ENCODE peak calls at places on chromosomes 5 and 9, in five cellular contexts. W, X, Q, A and C are unnamed samples.

GRCh38 chr5:178347956-178348355 is 115.4 kb upstream of the PHYKPL start:
- DNase-seq in W (no peak), X (no peak), Q (no peak), A (no peak), C (no peak)

GRCh38 chr5:67971223-67971830 is 244.2 kb upstream of the PIK3R1 start:
- DNase-seq in W (peak; percentile 74), X (no peak), Q (no peak), A (no peak), C (no peak)

GRCh38 chr5:86909461-86909881 is 291.7 kb downstream of the COX7C start:
- DNase-seq in W (no peak), X (no peak), Q (no peak), A (no peak), C (no peak)

GRCh38 chr5:135535420-135535819 is 344 bp downstream of the NEUROG1 start:
- DNase-seq in W (no peak), X (no peak), Q (no peak), A (no peak), C (no peak)

GRCh38 chr5:16552666-16553343 is 64.0 kb downstream of the RETREG1 start:
- DNase-seq in W (peak; percentile 80), X (no peak), Q (no peak), A (peak; percentile 46), C (peak; percentile 40)

GRCh38 chr5:14451866-14452265 is 129.7 kb upstream of the OTULINL start:
- DNase-seq in W (no peak), X (no peak), Q (no peak), A (no peak), C (no peak)

GRCh38 chr9:135098400-135099105 is 11.1 kb downstream of the OLFM1 start:
- DNase-seq in W (no peak), X (no peak), Q (no peak), A (no peak), C (peak; percentile 75)

GRCh38 chr9:121268598-121269029 is 652 bp downstream of the GSN start:
- DNase-seq in W (no peak), X (no peak), Q (no peak), A (no peak), C (no peak)

GRCh38 chr5:73295447-73295846 is 122.5 kb downstream of the TMEM174 start:
- DNase-seq in W (no peak), X (no peak), Q (no peak), A (no peak), C (no peak)

GRCh38 chr9:107389617-107390071 is 99.9 kb downstream of the KLF4 start:
- DNase-seq in W (peak; percentile 74), X (no peak), Q (no peak), A (no peak), C (no peak)

GRCh38 chr5:5421149-5421960 is 1.1 kb upstream of the ICE1 start:
- DNase-seq in W (no peak), X (no peak), Q (no peak), A (peak; percentile 25), C (no peak)

GRCh38 chr5:170963521-170963920 is 101.7 kb downstream of the RANBP17 start:
- DNase-seq in W (no peak), X (no peak), Q (no peak), A (no peak), C (no peak)

GRCh38 chr9:70480405-70480980 is 66.0 kb upstream of the KLF9 start:
- DNase-seq in W (peak; percentile 96), X (peak; percentile 59), Q (no peak), A (no peak), C (no peak)

GRCh38 chr5:57538341-57538955 is 55.8 kb upstream of the ACTBL2 start:
- DNase-seq in W (no peak), X (no peak), Q (peak; percentile 26), A (no peak), C (no peak)

GRCh38 chr9:84277646-84278045 is 62.9 kb downstream of the SLC28A3 start:
- DNase-seq in W (no peak), X (no peak), Q (peak; percentile 56), A (no peak), C (no peak)

DNA sequence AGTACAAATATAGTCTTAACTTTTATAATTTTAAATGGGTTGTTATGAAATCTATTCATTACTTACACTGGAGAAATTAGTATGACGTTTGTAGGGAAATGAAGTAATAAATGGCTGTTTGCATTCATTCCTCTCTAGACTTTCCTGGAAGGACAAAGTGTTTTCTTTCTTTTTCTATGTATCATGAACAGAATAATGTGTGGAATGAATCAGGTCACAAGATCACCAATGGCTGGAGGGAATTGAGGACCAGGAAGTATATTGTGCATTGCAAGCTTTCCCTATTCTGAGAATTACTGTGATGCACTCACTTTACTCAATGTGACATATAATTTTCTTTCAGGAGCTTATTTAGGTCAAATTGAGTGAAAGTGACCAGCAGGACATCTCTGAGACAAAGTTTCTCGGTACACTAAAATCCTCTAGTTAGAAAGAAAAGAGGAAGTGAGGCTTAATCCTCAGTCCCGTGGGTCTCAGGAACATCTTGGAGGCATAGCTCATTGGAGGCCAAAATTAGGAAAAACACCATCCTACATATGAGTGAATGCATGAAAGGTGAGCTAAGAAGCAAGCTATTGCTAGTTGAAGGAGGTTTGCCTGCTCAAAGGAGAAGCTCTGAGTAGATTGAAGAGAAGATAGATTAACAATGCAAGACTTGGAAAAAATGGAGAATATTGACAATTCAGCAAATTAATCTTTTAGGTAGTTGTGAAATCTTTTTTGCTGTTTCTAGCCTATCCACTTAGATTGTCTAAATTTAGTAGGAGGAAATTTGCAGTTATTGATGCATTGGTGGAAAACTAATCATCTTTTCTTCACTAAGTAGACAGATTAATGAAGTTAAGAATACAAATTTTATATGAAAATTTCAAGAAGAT is 28.0 kb downstream of the ERAP2 start:
- DNase-seq in W (no peak), X (no peak), Q (no peak), A (no peak), C (no peak)
- TF ChIP-seq CTCF in W (no peak), X (no peak), Q (no peak), A (no peak), C (no peak)

DNA sequence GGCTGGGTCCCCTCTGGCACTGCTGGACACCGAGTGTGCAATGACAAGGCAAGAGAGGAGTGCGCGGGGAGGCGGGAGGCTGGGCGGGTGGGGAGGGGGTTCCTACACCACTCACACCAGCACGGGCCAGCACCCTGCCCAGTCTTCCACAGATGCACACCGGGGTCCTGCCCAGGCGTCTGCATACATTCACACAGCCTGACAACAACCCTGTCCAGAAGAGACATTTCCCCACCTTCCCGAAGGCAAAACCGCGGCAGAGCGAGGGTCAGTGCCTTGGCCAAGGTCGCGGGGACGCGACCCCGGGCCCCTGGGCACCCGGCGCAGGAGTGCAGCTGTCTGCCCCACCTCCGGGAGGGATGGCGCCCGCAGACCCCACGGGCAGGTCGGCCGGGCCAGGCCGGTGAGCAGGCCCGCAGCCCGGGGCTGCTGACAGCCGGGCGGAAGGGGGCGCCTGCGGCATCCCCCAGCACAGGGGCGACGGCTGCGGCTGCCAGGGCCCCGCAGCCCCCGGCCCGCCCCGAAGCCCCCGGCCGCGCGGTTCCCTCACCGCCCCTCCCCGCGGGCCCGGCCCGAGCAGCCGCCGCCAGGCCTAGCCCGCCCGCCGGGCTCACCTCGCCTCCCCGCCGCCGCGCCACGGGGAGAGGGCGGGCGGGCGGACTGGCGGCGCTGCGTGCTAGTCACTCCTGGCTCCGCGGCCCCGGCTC is 496 bp downstream of the MAPK9 start:
- DNase-seq in W (no peak), X (no peak), Q (no peak), A (no peak), C (no peak)
- TF ChIP-seq CTCF in W (no peak), X (peak; percentile 21), Q (no peak), A (no peak), C (no peak)

DNA sequence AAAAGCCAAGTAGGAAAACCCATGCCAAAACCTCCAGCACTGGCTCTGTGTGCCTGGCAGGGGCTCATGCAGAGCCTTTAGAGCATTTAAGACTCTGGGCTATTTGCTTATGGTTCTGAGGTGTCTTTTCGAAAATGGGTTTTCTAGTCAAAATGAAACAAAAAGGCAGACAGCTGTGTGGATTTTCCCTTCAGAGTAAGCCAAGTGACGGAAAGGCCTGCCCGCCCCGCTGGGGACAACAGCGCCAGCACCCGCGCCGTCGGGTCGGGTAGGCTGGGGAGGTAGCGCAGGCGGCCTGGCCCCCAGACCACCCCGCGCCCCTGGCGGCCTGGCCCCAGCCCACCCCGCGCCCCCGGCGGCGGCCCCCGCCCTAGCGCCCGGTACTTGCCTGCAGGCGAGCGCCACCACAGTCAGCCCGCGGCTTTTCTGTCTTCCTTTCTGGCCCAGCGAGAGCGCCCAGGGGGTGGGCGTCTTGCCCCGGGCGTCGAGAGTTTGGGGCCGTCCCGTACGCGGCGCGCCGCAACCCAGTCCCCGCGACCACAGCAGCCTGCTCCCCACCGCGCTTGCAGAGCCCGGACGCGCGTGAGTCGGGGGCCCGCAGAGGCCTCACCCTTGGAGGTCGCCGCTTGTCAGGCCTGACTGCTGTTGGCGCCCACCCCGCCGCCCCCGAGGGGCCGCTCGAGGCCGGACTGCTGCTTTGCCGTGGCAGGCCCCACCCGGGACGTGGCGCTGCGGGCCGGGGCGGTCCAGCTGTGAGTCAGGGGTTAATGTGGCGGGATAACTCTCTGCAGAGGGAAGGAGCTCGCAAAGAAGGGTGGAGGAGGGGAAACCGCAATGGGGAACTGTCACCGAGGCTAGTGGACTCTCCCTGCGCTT is at the start of gene TICAM2:
- DNase-seq in W (peak; percentile 83), X (no peak), Q (no peak), A (peak; percentile 42), C (no peak)
- TF ChIP-seq CTCF in W (peak; percentile 27), X (peak; percentile 12), Q (no peak), A (peak; percentile 30), C (no peak)

DNA sequence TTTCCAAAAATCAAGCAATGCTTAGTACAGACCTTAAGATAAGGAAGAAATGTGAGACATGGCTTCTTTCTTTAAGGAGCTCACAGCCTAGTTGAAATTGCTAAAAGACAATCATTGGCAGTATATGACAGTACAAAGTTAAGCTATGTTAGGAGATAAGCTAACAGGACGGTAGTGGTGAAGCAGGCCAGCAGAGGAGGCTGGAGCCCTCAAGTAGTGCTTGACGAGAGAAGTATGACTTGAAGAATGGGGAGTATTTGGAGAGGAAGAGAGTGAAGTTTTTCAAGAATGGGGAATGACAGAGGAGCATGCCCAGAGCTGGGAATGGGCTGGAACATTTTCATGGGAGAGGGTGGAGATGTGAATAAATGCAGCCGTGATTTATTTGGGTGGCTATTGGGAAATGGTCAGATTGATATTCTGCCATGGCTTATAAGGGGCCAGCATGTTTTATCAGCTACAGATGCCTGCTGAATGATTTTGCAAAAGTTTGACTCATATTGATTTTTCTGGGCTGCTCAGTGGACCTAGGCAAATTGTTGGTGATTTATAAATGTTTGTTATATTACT is 43.7 kb downstream of the LURAP1L start:
- DNase-seq in W (no peak), X (no peak), Q (no peak), A (no peak), C (no peak)
- TF ChIP-seq CTCF in W (peak; percentile 7), X (no peak), Q (peak; percentile 34), A (no peak), C (no peak)

GRCh38 chr5:80762573-80762972 is 107.8 kb upstream of the DHFR start:
- DNase-seq in W (no peak), X (no peak), Q (no peak), A (no peak), C (no peak)

GRCh38 chr5:80760178-80760577 is 105.4 kb upstream of the DHFR start:
- DNase-seq in W (no peak), X (no peak), Q (no peak), A (no peak), C (no peak)

GRCh38 chr5:80761966-80762365 is 107.2 kb upstream of the DHFR start:
- DNase-seq in W (no peak), X (peak; percentile 11), Q (no peak), A (no peak), C (no peak)

GRCh38 chr5:80760680-80761079 is 105.9 kb upstream of the DHFR start:
- DNase-seq in W (no peak), X (no peak), Q (no peak), A (no peak), C (no peak)

GRCh38 chr5:80761176-80761575 is 106.4 kb upstream of the DHFR start:
- DNase-seq in W (no peak), X (peak; percentile 37), Q (no peak), A (no peak), C (no peak)
- TF ChIP-seq CTCF in W (no peak), X (no peak), Q (no peak), A (no peak), C (no peak)